ENCODE peak calls at places on chromosomes 6 and 20, in eight cellular contexts. Q is fibroblast of lung, P is heart right ventricle, R is ovary, V is IMR-90, E is DND-41, G is cardiac muscle cell, H is A549. J is an unnamed sample.

GRCh38 chr6:153090241-153090930 is 40.7 kb downstream of the RGS17 start:
- DNase-seq in R (no peak), V (peak; percentile 93), Q (peak; percentile 83), P (no peak), H (no peak), E (no peak), G (peak; percentile 83), J (no peak)

GRCh38 chr20:45948261-45948733 is 13.8 kb downstream of the PCIF1 start:
- DNase-seq in Q (no peak), G (no peak), V (no peak), P (no peak), R (no peak), H (no peak), E (no peak), J (no peak)

GRCh38 chr20:18287915-18288747 is at the start of gene ZNF133:
- DNase-seq in V (peak; percentile 89), H (peak; percentile 96), Q (peak; percentile 94), G (peak; percentile 95), R (peak; percentile 95), E (peak; percentile 95), P (peak; percentile 98), J (peak; percentile 99)

GRCh38 chr6:138018297-138018696 is 88.9 kb downstream of the PERP start:
- DNase-seq in R (no peak), V (no peak), Q (no peak), P (no peak), E (no peak), G (no peak), H (no peak), J (no peak)

GRCh38 chr20:2840967-2841531 is 504 bp downstream of the VPS16 start:
- DNase-seq in H (peak; percentile 80), P (peak; percentile 75), Q (peak; percentile 72), R (peak; percentile 48), E (peak; percentile 40), G (peak; percentile 80), V (peak; percentile 72), J (peak; percentile 52)

GRCh38 chr6:43861212-43861918 is 91.4 kb downstream of the VEGFA start:
- DNase-seq in P (no peak), V (no peak), G (no peak), H (no peak), R (no peak), E (no peak), Q (no peak), J (no peak)

GRCh38 chr6:90113389-90113788 is 183.3 kb downstream of the BACH2 start:
- DNase-seq in R (no peak), V (no peak), E (no peak), P (no peak), H (no peak), Q (no peak), G (no peak), J (no peak)

GRCh38 chr6:170429457-170429856 is 122.9 kb downstream of the FAM120B start:
- DNase-seq in R (no peak), V (no peak), H (no peak), Q (peak; percentile 28), E (no peak), P (no peak), G (peak; percentile 72), J (no peak)

GRCh38 chr6:15384901-15385300 is 139.0 kb downstream of the JARID2 start:
- DNase-seq in V (no peak), Q (no peak), R (no peak), G (no peak), E (no peak), P (no peak), H (no peak), J (no peak)

GRCh38 chr6:147177286-147177685 is 26.9 kb upstream of the STXBP5 start:
- DNase-seq in H (no peak), P (no peak), Q (no peak), R (no peak), V (peak; percentile 56), E (no peak), G (no peak), J (no peak)

GRCh38 chr6:52403627-52404026 is 16.5 kb upstream of the EFHC1 start:
- DNase-seq in H (no peak), P (peak; percentile 49), G (no peak), V (no peak), E (no peak), Q (no peak), R (no peak), J (no peak)

GRCh38 chr6:42166444-42167141 is 6.6 kb upstream of the GUCA1A start:
- DNase-seq in R (peak; percentile 37), G (peak; percentile 75), V (peak; percentile 55), Q (peak; percentile 76), H (peak; percentile 81), E (peak; percentile 85), P (peak; percentile 63), J (peak; percentile 68)

DNA sequence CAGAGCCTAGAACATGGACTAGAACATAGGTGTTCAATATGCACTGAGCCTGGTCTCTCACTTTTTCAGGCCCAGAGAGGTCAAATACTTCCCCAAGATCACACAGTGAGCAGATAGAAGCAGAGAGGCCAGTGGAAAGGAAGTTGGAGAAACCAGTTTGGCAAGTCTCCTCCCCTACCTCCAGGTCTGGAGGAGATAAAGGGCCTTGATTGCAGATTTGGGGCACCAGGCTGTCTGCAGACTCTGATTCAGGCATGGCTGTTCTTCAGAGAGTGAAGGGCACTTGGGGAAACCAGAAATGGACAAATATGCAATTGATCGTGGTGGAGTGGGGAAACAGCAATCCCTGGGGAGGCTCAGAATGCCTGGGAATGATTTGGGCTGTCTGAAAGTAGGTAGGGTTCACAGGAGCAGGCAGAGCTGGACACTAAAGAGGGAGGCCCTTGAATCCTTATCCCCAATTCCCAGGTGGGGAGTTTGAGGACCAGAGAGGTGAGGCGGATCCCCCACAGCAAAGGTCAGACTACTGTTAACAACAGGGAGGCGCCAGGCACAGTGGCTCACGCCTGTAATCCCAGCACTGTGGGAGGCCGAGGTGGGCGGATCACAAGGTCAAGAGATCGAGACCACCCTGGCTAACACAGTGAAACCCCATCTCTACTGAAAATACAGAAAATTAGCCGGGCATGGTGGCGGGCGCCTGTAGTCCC is 2.3 kb downstream of the PEDS1 start:
- DNase-seq in P (no peak), E (no peak), H (no peak), V (no peak), G (no peak), R (no peak), Q (no peak), J (no peak)
- H3K4me1 ChIP-seq in P (peaks cover 38% of the 10 kb centered on the region), E (peaks cover 74% of the 10 kb centered on the region), H (peaks cover 50% of the 10 kb centered on the region), V (peaks cover 38% of the 10 kb centered on the region), G (peaks cover 6% of the 10 kb centered on the region), R (peaks cover 10% of the 10 kb centered on the region), Q (peaks cover 24% of the 10 kb centered on the region), J (peaks cover 73% of the 10 kb centered on the region)

DNA sequence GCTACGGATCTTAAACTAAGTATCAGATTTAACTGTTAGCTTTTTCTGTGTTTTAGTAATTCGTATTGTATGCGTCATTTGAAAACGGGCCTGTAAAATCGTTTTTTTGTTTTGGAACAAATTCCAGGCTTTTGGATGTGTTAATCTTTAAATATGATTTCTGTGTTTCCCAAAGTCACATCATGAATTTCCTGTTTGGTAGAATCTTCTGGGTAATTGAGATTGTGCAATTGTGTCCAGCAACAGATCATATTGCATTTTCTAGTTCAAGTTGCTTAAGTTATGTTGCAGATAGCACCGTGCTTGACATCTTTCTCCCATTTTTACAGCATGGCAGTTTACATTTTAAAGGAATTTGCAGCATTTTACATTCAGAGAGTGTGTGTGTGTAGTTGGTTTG is 1.9 kb downstream of the MAPK14 start:
- DNase-seq in G (peak; percentile 91), V (peak; percentile 85), H (no peak), P (no peak), R (no peak), E (no peak), Q (peak; percentile 91), J (no peak)
- H3K4me3 ChIP-seq in G (peak overlapping the region; percentile 81), V (peak overlapping the region; percentile 65), H (peak overlapping the region; percentile 97), P (peak overlapping the region; percentile 92), R (peak overlapping the region; percentile 98), E (peak overlapping the region; percentile 89), Q (peak overlapping the region; percentile 92), J (peak overlapping the region; percentile 95)

GRCh38 chr6:67885081-67886033 is 749.7 kb upstream of the ADGRB3 start:
- DNase-seq in G (no peak), Q (no peak), V (no peak), P (no peak), H (no peak), E (no peak), R (no peak), J (no peak)

GRCh38 chr6:67884442-67884841 is 750.6 kb upstream of the ADGRB3 start:
- DNase-seq in Q (no peak), P (no peak), V (no peak), R (no peak), E (no peak), G (no peak), H (no peak), J (no peak)

GRCh38 chr6:67881706-67882065 is 753.4 kb upstream of the ADGRB3 start:
- DNase-seq in R (no peak), Q (no peak), P (no peak), V (no peak), G (no peak), E (no peak), H (no peak), J (no peak)

GRCh38 chr6:67882436-67883311 is 752.4 kb upstream of the ADGRB3 start:
- DNase-seq in R (no peak), G (no peak), P (no peak), Q (no peak), V (no peak), H (no peak), E (no peak), J (no peak)

DNA sequence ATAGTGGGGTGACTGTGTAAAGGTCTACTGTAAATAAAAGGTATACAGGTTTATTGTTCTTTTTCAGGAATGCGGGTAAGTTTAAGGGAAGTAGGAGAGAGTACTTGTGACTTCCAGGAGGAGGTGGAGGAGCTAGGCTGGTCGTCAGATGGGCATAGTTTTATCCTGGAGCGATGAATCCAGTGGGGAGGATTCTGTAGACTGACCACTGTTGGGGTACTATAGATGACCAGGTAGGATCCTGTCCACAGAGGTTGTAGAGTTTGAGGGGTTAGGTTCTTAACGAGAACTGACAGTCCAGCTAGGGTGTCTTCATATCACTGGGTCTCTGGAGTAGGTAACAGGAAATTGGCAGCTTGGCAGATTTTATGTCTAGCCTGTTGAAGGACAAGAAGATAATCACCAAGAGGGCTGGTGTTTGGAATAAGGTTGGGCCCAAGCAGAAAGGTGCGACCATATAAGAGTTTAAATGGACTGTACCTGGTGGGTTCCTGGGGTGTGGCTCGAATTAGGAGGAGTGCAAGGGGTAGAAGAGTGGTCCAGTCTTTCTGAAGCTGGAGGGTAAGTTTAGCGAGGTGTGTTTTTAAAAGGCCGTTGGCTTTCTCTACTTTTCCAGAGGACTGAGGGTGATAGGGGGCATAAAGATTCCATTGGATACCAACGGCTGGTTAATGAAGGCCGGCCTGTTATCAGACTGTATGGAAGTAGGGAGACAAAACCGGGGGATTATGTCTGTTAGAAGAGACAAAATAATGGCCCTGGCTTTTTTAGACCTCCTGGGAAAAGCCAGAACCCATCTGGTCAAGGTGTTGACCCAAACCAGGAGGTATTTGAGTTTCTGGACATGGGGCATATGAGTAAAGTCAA is 751.3 kb upstream of the ADGRB3 start:
- DNase-seq in P (no peak), E (no peak), H (no peak), R (no peak), Q (no peak), G (no peak), V (no peak), J (no peak)
- H3K9me3 ChIP-seq in P (no peaks in the 10 kb centered on the region), E (no peaks in the 10 kb centered on the region), H (no peaks in the 10 kb centered on the region), R (no peaks in the 10 kb centered on the region), Q (no peaks in the 10 kb centered on the region), G (no peaks in the 10 kb centered on the region), V (peaks cover 13% of the 10 kb centered on the region), J (peaks cover 8% of the 10 kb centered on the region)

DNA sequence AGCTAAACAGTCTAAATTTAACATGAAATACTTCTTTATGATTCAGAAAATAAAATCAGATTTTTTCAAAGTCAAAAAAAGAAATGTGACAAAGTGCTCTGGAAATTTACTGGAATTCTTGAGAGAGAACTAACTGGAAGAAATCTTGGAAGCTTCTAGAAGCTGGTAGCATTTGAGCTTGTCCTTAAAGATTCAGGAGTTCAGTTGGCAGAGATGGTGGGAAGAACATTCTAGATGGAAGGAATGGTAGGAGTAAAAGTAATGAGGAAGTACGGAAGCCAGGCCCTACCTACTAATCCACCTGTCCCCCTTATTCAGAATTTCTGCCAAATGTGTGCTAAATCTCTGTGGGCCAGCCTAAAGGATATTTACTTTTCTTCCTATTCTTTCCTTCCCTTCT is 21.2 kb downstream of the RALY start:
- DNase-seq in R (no peak), Q (no peak), P (no peak), V (no peak), H (no peak), G (no peak), E (no peak), J (no peak)
- H3K4me1 ChIP-seq in R (peaks cover 12% of the 10 kb centered on the region), Q (peaks cover 12% of the 10 kb centered on the region), P (peaks cover 86% of the 10 kb centered on the region), V (peaks cover 15% of the 10 kb centered on the region), H (peaks cover 20% of the 10 kb centered on the region), G (peaks cover 23% of the 10 kb centered on the region), E (peaks cover 3% of the 10 kb centered on the region), J (peaks cover 69% of the 10 kb centered on the region)